ENCODE peak calls at places on chromosomes 13 and 19, in seven cellular contexts. One of them, this sample, is unnamed.
A peak's percentile ranks its signal among the peaks of the same experiment; 100 is the strongest.

GRCh38 chr19:47006496-47006895 is 13.1 kb upstream of the NPAS1 start:
- DNase-seq in transverse colon: no peak
- DNase-seq in K562: no peak
- DNase-seq in HepG2: no peak
- DNase-seq in sigmoid colon: no peak
- DNase-seq in prostate gland: no peak
- DNase-seq in breast epithelium: no peak
- DNase-seq in this sample: no peak

GRCh38 chr19:54918499-54918898 is 12.6 kb downstream of the NCR1 start:
- DNase-seq in transverse colon: no peak
- DNase-seq in K562: no peak
- DNase-seq in HepG2: no peak
- DNase-seq in sigmoid colon: no peak
- DNase-seq in prostate gland: no peak
- DNase-seq in breast epithelium: no peak
- DNase-seq in this sample: no peak

GRCh38 chr13:63351081-63351480 is 1935.4 kb upstream of the PCDH20 start:
- DNase-seq in transverse colon: no peak
- DNase-seq in K562: no peak
- DNase-seq in HepG2: no peak
- DNase-seq in sigmoid colon: no peak
- DNase-seq in prostate gland: no peak
- DNase-seq in breast epithelium: no peak
- DNase-seq in this sample: no peak

GRCh38 chr13:111161601-111162600 is 46.8 kb downstream of the ARHGEF7 start:
- DNase-seq in transverse colon: no peak
- DNase-seq in K562: no peak
- DNase-seq in HepG2: no peak
- DNase-seq in sigmoid colon: no peak
- DNase-seq in prostate gland: no peak
- DNase-seq in breast epithelium: no peak
- DNase-seq in this sample: no peak

GRCh38 chr13:112699318-112699918 is 9.6 kb downstream of the ATP11A start:
- DNase-seq in transverse colon: no peak
- DNase-seq in K562: no peak
- DNase-seq in HepG2: peak; percentile 29
- DNase-seq in sigmoid colon: peak; percentile 46
- DNase-seq in prostate gland: no peak
- DNase-seq in breast epithelium: no peak
- DNase-seq in this sample: no peak

GRCh38 chr13:65677906-65678305 is 1552.2 kb downstream of the PCDH9 start:
- DNase-seq in transverse colon: no peak
- DNase-seq in K562: no peak
- DNase-seq in HepG2: no peak
- DNase-seq in sigmoid colon: no peak
- DNase-seq in prostate gland: no peak
- DNase-seq in breast epithelium: no peak
- DNase-seq in this sample: no peak

GRCh38 chr19:38708413-38709024 is 35.8 kb downstream of the CAPN12 start:
- DNase-seq in transverse colon: no peak
- DNase-seq in K562: no peak
- DNase-seq in HepG2: no peak
- DNase-seq in sigmoid colon: no peak
- DNase-seq in prostate gland: no peak
- DNase-seq in breast epithelium: no peak
- DNase-seq in this sample: no peak

GRCh38 chr13:80585531-80585930 is 244.6 kb upstream of the SPRY2 start:
- DNase-seq in transverse colon: no peak
- DNase-seq in K562: no peak
- DNase-seq in HepG2: no peak
- DNase-seq in sigmoid colon: no peak
- DNase-seq in prostate gland: no peak
- DNase-seq in breast epithelium: no peak
- DNase-seq in this sample: no peak

GRCh38 chr13:94416454-94417080 is 62.9 kb downstream of the DCT start:
- DNase-seq in transverse colon: no peak
- DNase-seq in K562: peak; percentile 44
- DNase-seq in HepG2: peak; percentile 67
- DNase-seq in sigmoid colon: no peak
- DNase-seq in prostate gland: no peak
- DNase-seq in breast epithelium: no peak
- DNase-seq in this sample: no peak

GRCh38 chr13:36332986-36333385 is 13.2 kb downstream of the SPART start:
- DNase-seq in transverse colon: no peak
- DNase-seq in K562: no peak
- DNase-seq in HepG2: no peak
- DNase-seq in sigmoid colon: no peak
- DNase-seq in prostate gland: no peak
- DNase-seq in breast epithelium: no peak
- DNase-seq in this sample: no peak

GRCh38 chr13:109074436-109074835 is 445.0 kb downstream of the MYO16 start:
- DNase-seq in transverse colon: no peak
- DNase-seq in K562: no peak
- DNase-seq in HepG2: no peak
- DNase-seq in sigmoid colon: no peak
- DNase-seq in prostate gland: no peak
- DNase-seq in breast epithelium: no peak
- DNase-seq in this sample: no peak

GRCh38 chr19:48111280-48111679 is 663 bp upstream of the PLA2G4C start:
- DNase-seq in transverse colon: no peak
- DNase-seq in K562: no peak
- DNase-seq in HepG2: no peak
- DNase-seq in sigmoid colon: no peak
- DNase-seq in prostate gland: no peak
- DNase-seq in breast epithelium: no peak
- DNase-seq in this sample: no peak

GRCh38 chr19:48113190-48113917 is 2.7 kb upstream of the PLA2G4C start:
- DNase-seq in transverse colon: no peak
- DNase-seq in K562: no peak
- DNase-seq in HepG2: no peak
- DNase-seq in sigmoid colon: no peak
- DNase-seq in prostate gland: no peak
- DNase-seq in breast epithelium: no peak
- DNase-seq in this sample: no peak

GRCh38 chr19:48108997-48109782 is 1.4 kb downstream of the PLA2G4C start:
- DNase-seq in transverse colon: no peak
- DNase-seq in K562: peak; percentile 20
- DNase-seq in HepG2: no peak
- DNase-seq in sigmoid colon: no peak
- DNase-seq in prostate gland: no peak
- DNase-seq in breast epithelium: no peak
- DNase-seq in this sample: no peak

GRCh38 chr19:48110350-48110966 is at the start of gene PLA2G4C:
- DNase-seq in transverse colon: peak; percentile 89
- DNase-seq in K562: peak; percentile 92
- DNase-seq in HepG2: peak; percentile 72
- DNase-seq in sigmoid colon: peak; percentile 96
- DNase-seq in prostate gland: peak; percentile 74
- DNase-seq in breast epithelium: peak; percentile 86
- DNase-seq in this sample: peak; percentile 98
- TF ChIP-seq POLR2AphosphoS5 in transverse colon: peak; percentile 38
- TF ChIP-seq POLR2AphosphoS5 in K562: no peak
- TF ChIP-seq POLR2AphosphoS5 in HepG2: peak; percentile 77
- TF ChIP-seq POLR2AphosphoS5 in sigmoid colon: peak; percentile 63
- TF ChIP-seq POLR2AphosphoS5 in prostate gland: peak; percentile 79
- TF ChIP-seq POLR2AphosphoS5 in breast epithelium: peak; percentile 78
- TF ChIP-seq POLR2AphosphoS5 in this sample: peak; percentile 64

DNA sequence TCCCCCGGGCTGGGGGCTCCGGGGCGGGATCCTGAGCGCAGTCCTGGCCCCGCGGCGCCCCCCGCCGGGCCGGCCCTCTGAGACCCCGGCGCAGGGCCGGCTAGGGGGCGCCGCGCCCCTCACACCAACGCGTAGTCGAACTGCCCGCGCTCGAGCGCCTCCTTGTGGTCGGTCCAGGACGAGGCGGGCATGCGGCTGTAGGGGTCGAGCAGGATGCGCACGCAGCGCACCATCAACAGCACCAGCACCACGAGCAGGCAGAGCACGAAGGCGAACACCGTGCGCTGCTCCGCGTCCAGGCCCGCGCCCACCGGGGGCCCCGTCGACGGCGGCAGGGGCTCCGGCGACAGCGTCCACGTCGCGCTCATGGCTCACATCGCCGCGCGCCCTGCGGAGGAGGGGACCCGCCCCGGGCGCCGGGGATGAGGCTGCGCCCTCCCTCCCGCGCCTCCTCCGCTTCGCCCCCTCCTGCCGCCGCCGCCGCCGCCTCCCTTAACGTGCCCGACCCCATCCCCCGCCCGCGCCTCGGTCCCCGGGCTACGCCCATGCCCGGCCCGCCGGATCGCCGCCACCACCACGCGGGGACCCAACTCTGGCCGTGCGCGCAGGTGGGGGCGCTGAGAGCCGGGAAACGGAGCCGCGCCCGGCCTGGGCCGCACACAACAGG is 631 bp downstream of the CTXN1 start:
- DNase-seq in transverse colon: peak; percentile 77
- DNase-seq in K562: peak; percentile 93
- DNase-seq in HepG2: peak; percentile 64
- DNase-seq in sigmoid colon: peak; percentile 91
- DNase-seq in prostate gland: peak; percentile 37
- DNase-seq in breast epithelium: no peak
- DNase-seq in this sample: peak; percentile 94
- TF ChIP-seq POLR2AphosphoS5 in transverse colon: peak; percentile 10
- TF ChIP-seq POLR2AphosphoS5 in K562: no peak
- TF ChIP-seq POLR2AphosphoS5 in HepG2: no peak
- TF ChIP-seq POLR2AphosphoS5 in sigmoid colon: peak; percentile 53
- TF ChIP-seq POLR2AphosphoS5 in prostate gland: no peak
- TF ChIP-seq POLR2AphosphoS5 in breast epithelium: no peak
- TF ChIP-seq POLR2AphosphoS5 in this sample: no peak

DNA sequence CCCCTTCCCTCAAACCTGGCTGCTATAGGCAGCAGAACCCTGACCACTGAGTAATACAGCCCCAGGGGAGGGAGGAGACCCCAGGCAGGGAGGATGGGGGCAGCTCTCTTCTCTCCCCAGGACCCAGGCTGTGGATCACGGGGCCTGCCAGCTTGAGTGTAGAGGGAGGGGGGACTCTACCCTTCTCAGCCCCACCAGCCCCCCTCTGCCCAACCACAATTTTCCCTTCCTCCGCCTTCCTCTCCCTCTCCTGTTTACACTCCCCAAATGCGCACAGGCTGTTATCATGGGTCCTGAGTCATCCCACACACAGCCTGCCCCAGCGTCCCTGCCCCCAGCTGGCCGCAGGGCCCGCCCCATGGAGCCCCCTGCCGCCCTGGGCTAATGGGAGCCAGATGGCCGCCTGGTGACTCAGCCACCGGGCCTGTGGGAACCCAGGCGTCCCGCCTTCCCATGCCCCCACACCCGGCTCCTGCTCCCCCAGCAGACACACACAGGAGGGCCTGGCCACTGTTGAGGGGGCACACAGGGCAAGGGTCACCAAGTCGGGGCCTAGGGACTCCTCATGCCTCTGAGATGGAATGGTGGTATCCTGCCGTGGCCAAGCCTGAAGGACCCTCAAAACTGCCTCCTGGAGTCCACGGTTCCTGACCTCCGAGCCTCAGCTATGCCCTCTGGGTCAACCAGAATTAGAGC is 13.6 kb downstream of the CCDC97 start:
- DNase-seq in transverse colon: peak; percentile 51
- DNase-seq in K562: peak; percentile 92
- DNase-seq in HepG2: peak; percentile 87
- DNase-seq in sigmoid colon: peak; percentile 90
- DNase-seq in prostate gland: no peak
- DNase-seq in breast epithelium: no peak
- DNase-seq in this sample: no peak
- TF ChIP-seq POLR2AphosphoS5 in transverse colon: peak; percentile 53
- TF ChIP-seq POLR2AphosphoS5 in K562: peak; percentile 55
- TF ChIP-seq POLR2AphosphoS5 in HepG2: no peak
- TF ChIP-seq POLR2AphosphoS5 in sigmoid colon: no peak
- TF ChIP-seq POLR2AphosphoS5 in prostate gland: peak; percentile 25
- TF ChIP-seq POLR2AphosphoS5 in breast epithelium: no peak
- TF ChIP-seq POLR2AphosphoS5 in this sample: no peak

GRCh38 chr13:39385621-39386231 is 217.3 kb downstream of the LHFPL6 start:
- DNase-seq in transverse colon: no peak
- DNase-seq in K562: no peak
- DNase-seq in HepG2: no peak
- DNase-seq in sigmoid colon: no peak
- DNase-seq in prostate gland: no peak
- DNase-seq in breast epithelium: no peak
- DNase-seq in this sample: no peak
- TF ChIP-seq POLR2AphosphoS5 in transverse colon: no peak
- TF ChIP-seq POLR2AphosphoS5 in K562: no peak
- TF ChIP-seq POLR2AphosphoS5 in HepG2: no peak
- TF ChIP-seq POLR2AphosphoS5 in sigmoid colon: no peak
- TF ChIP-seq POLR2AphosphoS5 in prostate gland: no peak
- TF ChIP-seq POLR2AphosphoS5 in breast epithelium: no peak
- TF ChIP-seq POLR2AphosphoS5 in this sample: no peak

This sample was measured in GM12892.